ENCODE peak calls at places on chromosomes 1 and 21, in five cellular contexts. One of them, this sample, is unnamed.

GRCh38 chr1:211183924-211184323 is 50.0 kb upstream of the KCNH1 start:
- DNase-seq in ovary: no peak
- DNase-seq in EL: no peak
- DNase-seq in iris pigment epithelial cell: no peak
- DNase-seq in GM10248: no peak
- DNase-seq in this sample: no peak

GRCh38 chr1:197924516-197925123 is 7.4 kb downstream of the LHX9 start:
- DNase-seq in ovary: peak; percentile 45
- DNase-seq in EL: peak; percentile 72
- DNase-seq in iris pigment epithelial cell: peak; percentile 45
- DNase-seq in GM10248: no peak
- DNase-seq in this sample: peak; percentile 53

GRCh38 chr1:236018885-236019453 is 45.9 kb downstream of the NID1 start:
- DNase-seq in ovary: peak; percentile 68
- DNase-seq in EL: no peak
- DNase-seq in iris pigment epithelial cell: peak; percentile 76
- DNase-seq in GM10248: no peak
- DNase-seq in this sample: no peak

GRCh38 chr1:181595234-181595633 is 111.9 kb downstream of the CACNA1E start:
- DNase-seq in ovary: no peak
- DNase-seq in EL: no peak
- DNase-seq in iris pigment epithelial cell: no peak
- DNase-seq in GM10248: no peak
- DNase-seq in this sample: no peak

GRCh38 chr1:207097871-207098324 is 6.1 kb upstream of the C4BPA start:
- DNase-seq in ovary: no peak
- DNase-seq in EL: no peak
- DNase-seq in iris pigment epithelial cell: no peak
- DNase-seq in GM10248: peak; percentile 59
- DNase-seq in this sample: no peak

GRCh38 chr1:156931553-156931952 is 11.1 kb downstream of the LRRC71 start:
- DNase-seq in ovary: no peak
- DNase-seq in EL: no peak
- DNase-seq in iris pigment epithelial cell: peak; percentile 62
- DNase-seq in GM10248: no peak
- DNase-seq in this sample: peak; percentile 59

GRCh38 chr21:43959231-43960041 is 52.7 kb upstream of the TRAPPC10 start:
- DNase-seq in ovary: no peak
- DNase-seq in EL: no peak
- DNase-seq in iris pigment epithelial cell: no peak
- DNase-seq in GM10248: no peak
- DNase-seq in this sample: no peak

GRCh38 chr1:154971341-154971998 is 923 bp upstream of the SHC1 start:
- DNase-seq in ovary: peak; percentile 67
- DNase-seq in EL: peak; percentile 38
- DNase-seq in iris pigment epithelial cell: peak; percentile 58
- DNase-seq in GM10248: no peak
- DNase-seq in this sample: no peak

GRCh38 chr1:208654241-208654640 is 410.1 kb upstream of the PLXNA2 start:
- DNase-seq in ovary: no peak
- DNase-seq in EL: peak; percentile 38
- DNase-seq in iris pigment epithelial cell: peak; percentile 18
- DNase-seq in GM10248: no peak
- DNase-seq in this sample: peak; percentile 12

GRCh38 chr1:14612281-14612680 is 13.8 kb downstream of the KAZN start:
- DNase-seq in ovary: no peak
- DNase-seq in EL: no peak
- DNase-seq in iris pigment epithelial cell: no peak
- DNase-seq in GM10248: no peak
- DNase-seq in this sample: no peak

GRCh38 chr1:20371411-20371810 is 80.7 kb downstream of the VWA5B1 start:
- DNase-seq in ovary: no peak
- DNase-seq in EL: no peak
- DNase-seq in iris pigment epithelial cell: peak; percentile 6
- DNase-seq in GM10248: no peak
- DNase-seq in this sample: peak; percentile 18

GRCh38 chr1:156910309-156910782 is 10.1 kb upstream of the LRRC71 start:
- DNase-seq in ovary: peak; percentile 46
- DNase-seq in EL: no peak
- DNase-seq in iris pigment epithelial cell: no peak
- DNase-seq in GM10248: peak; percentile 83
- DNase-seq in this sample: no peak

GRCh38 chr1:1406821-1407100 is 332 bp downstream of the MRPL20 start:
- DNase-seq in ovary: no peak
- DNase-seq in EL: no peak
- DNase-seq in iris pigment epithelial cell: no peak
- DNase-seq in GM10248: no peak
- DNase-seq in this sample: no peak

GRCh38 chr1:113616201-113616600 is 143.1 kb downstream of the PHTF1 start:
- DNase-seq in ovary: no peak
- DNase-seq in EL: no peak
- DNase-seq in iris pigment epithelial cell: no peak
- DNase-seq in GM10248: no peak
- DNase-seq in this sample: peak; percentile 76

GRCh38 chr1:157496121-157496526 is 56.2 kb downstream of the FCRL5 start:
- DNase-seq in ovary: no peak
- DNase-seq in EL: peak; percentile 42
- DNase-seq in iris pigment epithelial cell: peak; percentile 25
- DNase-seq in GM10248: peak; percentile 39
- DNase-seq in this sample: peak; percentile 37

GRCh38 chr1:109794319-109795132 is 30.8 kb upstream of the EPS8L3 start:
- DNase-seq in ovary: no peak
- DNase-seq in EL: no peak
- DNase-seq in iris pigment epithelial cell: no peak
- DNase-seq in GM10248: no peak
- DNase-seq in this sample: no peak

GRCh38 chr1:72197786-72198185 is 84.6 kb downstream of the NEGR1 start:
- DNase-seq in ovary: no peak
- DNase-seq in EL: no peak
- DNase-seq in iris pigment epithelial cell: no peak
- DNase-seq in GM10248: no peak
- DNase-seq in this sample: no peak

GRCh38 chr1:226946841-226947240 is 6.7 kb downstream of the COQ8A start:
- DNase-seq in ovary: no peak
- DNase-seq in EL: peak; percentile 12
- DNase-seq in iris pigment epithelial cell: no peak
- DNase-seq in GM10248: no peak
- DNase-seq in this sample: no peak

GRCh38 chr1:3062616-3063378 is 6.2 kb upstream of the PRDM16 start:
- DNase-seq in ovary: no peak
- DNase-seq in EL: no peak
- DNase-seq in iris pigment epithelial cell: no peak
- DNase-seq in GM10248: no peak
- DNase-seq in this sample: no peak

GRCh38 chr21:32256873-32257620 is 21.8 kb downstream of the MIS18A start:
- DNase-seq in ovary: peak; percentile 75
- DNase-seq in EL: peak; percentile 69
- DNase-seq in iris pigment epithelial cell: peak; percentile 81
- DNase-seq in GM10248: no peak
- DNase-seq in this sample: peak; percentile 93

GRCh38 chr1:119554188-119554587 is 47.2 kb downstream of the HSD3B1 start:
- DNase-seq in ovary: peak; percentile 65
- DNase-seq in EL: peak; percentile 79
- DNase-seq in iris pigment epithelial cell: peak; percentile 92
- DNase-seq in GM10248: no peak
- DNase-seq in this sample: peak; percentile 95

GRCh38 chr1:210143465-210144062 is 89.0 kb upstream of the SERTAD4 start:
- DNase-seq in ovary: peak; percentile 83
- DNase-seq in EL: peak; percentile 69
- DNase-seq in iris pigment epithelial cell: peak; percentile 68
- DNase-seq in GM10248: peak; percentile 34
- DNase-seq in this sample: peak; percentile 89

GRCh38 chr1:154306151-154306550 is 14.7 kb upstream of the AQP10 start:
- DNase-seq in ovary: no peak
- DNase-seq in EL: no peak
- DNase-seq in iris pigment epithelial cell: peak; percentile 72
- DNase-seq in GM10248: no peak
- DNase-seq in this sample: peak; percentile 26

GRCh38 chr21:42080788-42081083 is 9.6 kb downstream of the UMODL1 start:
- DNase-seq in ovary: no peak
- DNase-seq in EL: peak; percentile 81
- DNase-seq in iris pigment epithelial cell: peak; percentile 85
- DNase-seq in GM10248: no peak
- DNase-seq in this sample: peak; percentile 60

GRCh38 chr1:101238681-101239094 is 1.9 kb downstream of the S1PR1 start:
- DNase-seq in ovary: peak; percentile 69
- DNase-seq in EL: peak; percentile 93
- DNase-seq in iris pigment epithelial cell: peak; percentile 90
- DNase-seq in GM10248: peak; percentile 75
- DNase-seq in this sample: peak; percentile 90

GRCh38 chr1:85992756-85993155 is 163.8 kb downstream of the COL24A1 start:
- DNase-seq in ovary: no peak
- DNase-seq in EL: peak; percentile 33
- DNase-seq in iris pigment epithelial cell: peak; percentile 62
- DNase-seq in GM10248: peak; percentile 18
- DNase-seq in this sample: peak; percentile 70

GRCh38 chr1:55180075-55180670 is 35.0 kb downstream of the USP24 start:
- DNase-seq in ovary: no peak
- DNase-seq in EL: no peak
- DNase-seq in iris pigment epithelial cell: no peak
- DNase-seq in GM10248: no peak
- DNase-seq in this sample: no peak

GRCh38 chr1:28582248-28582615 is 9.8 kb upstream of the RAB42 start:
- DNase-seq in ovary: no peak
- DNase-seq in EL: peak; percentile 47
- DNase-seq in iris pigment epithelial cell: no peak
- DNase-seq in GM10248: no peak
- DNase-seq in this sample: peak; percentile 56

GRCh38 chr1:177119311-177119710 is 45.2 kb downstream of the ASTN1 start:
- DNase-seq in ovary: no peak
- DNase-seq in EL: no peak
- DNase-seq in iris pigment epithelial cell: no peak
- DNase-seq in GM10248: no peak
- DNase-seq in this sample: no peak

GRCh38 chr1:174074757-174075156 is 52.6 kb upstream of the RC3H1 start:
- DNase-seq in ovary: no peak
- DNase-seq in EL: peak; percentile 35
- DNase-seq in iris pigment epithelial cell: peak; percentile 42
- DNase-seq in GM10248: peak; percentile 25
- DNase-seq in this sample: peak; percentile 39

GRCh38 chr1:177571485-177572076 is 398.3 kb downstream of the SEC16B start:
- DNase-seq in ovary: no peak
- DNase-seq in EL: no peak
- DNase-seq in iris pigment epithelial cell: peak; percentile 55
- DNase-seq in GM10248: no peak
- DNase-seq in this sample: no peak

GRCh38 chr1:12604986-12605385 is 13.0 kb downstream of the DHRS3 start:
- DNase-seq in ovary: no peak
- DNase-seq in EL: no peak
- DNase-seq in iris pigment epithelial cell: no peak
- DNase-seq in GM10248: no peak
- DNase-seq in this sample: no peak

GRCh38 chr1:202281316-202282016 is 60.3 kb downstream of the UBE2T start:
- DNase-seq in ovary: no peak
- DNase-seq in EL: peak; percentile 87
- DNase-seq in iris pigment epithelial cell: peak; percentile 74
- DNase-seq in GM10248: no peak
- DNase-seq in this sample: peak; percentile 88

GRCh38 chr1:70528591-70529333 is 117.7 kb downstream of the CTH start:
- DNase-seq in ovary: peak; percentile 18
- DNase-seq in EL: peak; percentile 32
- DNase-seq in iris pigment epithelial cell: peak; percentile 37
- DNase-seq in GM10248: peak; percentile 35
- DNase-seq in this sample: peak; percentile 30

GRCh38 chr1:73635021-73635420 is 563.0 kb downstream of the LRRIQ3 start:
- DNase-seq in ovary: no peak
- DNase-seq in EL: no peak
- DNase-seq in iris pigment epithelial cell: no peak
- DNase-seq in GM10248: no peak
- DNase-seq in this sample: no peak

GRCh38 chr1:21511579-21512522 is 2.6 kb downstream of the ALPL start:
- DNase-seq in ovary: no peak
- DNase-seq in EL: peak; percentile 90
- DNase-seq in iris pigment epithelial cell: peak; percentile 99
- DNase-seq in GM10248: no peak
- DNase-seq in this sample: peak; percentile 97

GRCh38 chr1:25649041-25649440 is 32.5 kb downstream of the MAN1C1 start:
- DNase-seq in ovary: no peak
- DNase-seq in EL: no peak
- DNase-seq in iris pigment epithelial cell: no peak
- DNase-seq in GM10248: no peak
- DNase-seq in this sample: no peak

This sample was measured in astrocyte of the spinal cord.